ENCODE peak calls at places on chromosomes 4 and X, in five cellular contexts. M is A549; D is tibial artery; J is CD8-positive, alpha-beta T cell; Z is uterus. Q is an unnamed sample.
A peak's percentile ranks its signal among the peaks of the same experiment; 100 is the strongest.

GRCh38 chr4:31334086-31334910 is 614.1 kb downstream of the PCDH7 start:
- DNase-seq in D (no peak), Z (no peak), M (no peak), J (no peak), Q (no peak)

GRCh38 chrX:148593987-148594386 is 93.6 kb downstream of the AFF2 start:
- DNase-seq in Z (no peak), J (no peak), M (no peak), D (no peak), Q (no peak)

GRCh38 chr4:88697113-88697512 is 516 bp downstream of the NAP1L5 start:
- DNase-seq in J (peak; percentile 32), M (no peak), D (no peak), Z (peak; percentile 48), Q (no peak)

GRCh38 chr4:89072921-89073320 is 15.9 kb upstream of the FAM13A start:
- DNase-seq in M (no peak), D (no peak), J (no peak), Z (no peak), Q (no peak)

GRCh38 chr4:184417802-184418511 is 56.4 kb downstream of the IRF2 start:
- DNase-seq in M (peak; percentile 60), D (no peak), Z (no peak), J (no peak), Q (no peak)

GRCh38 chr4:40395908-40396806 is 61.0 kb downstream of the CHRNA9 start:
- DNase-seq in D (no peak), J (no peak), M (peak; percentile 25), Z (peak; percentile 61), Q (peak; percentile 86)

GRCh38 chrX:29455702-29456101 is 759.7 kb upstream of the MAGEB2 start:
- DNase-seq in M (no peak), D (no peak), J (no peak), Z (no peak), Q (no peak)

GRCh38 chr4:183505556-183506388 is 914 bp downstream of the ING2 start:
- DNase-seq in J (peak; percentile 85), M (peak; percentile 87), D (peak; percentile 89), Z (peak; percentile 83), Q (peak; percentile 89)

GRCh38 chr4:37595875-37596402 is 90.2 kb downstream of the RELL1 start:
- DNase-seq in D (no peak), J (no peak), M (no peak), Z (no peak), Q (no peak)

GRCh38 chr4:55553442-55553841 is 6.7 kb upstream of the CLOCK start:
- DNase-seq in J (no peak), M (no peak), Z (peak; percentile 62), D (peak; percentile 25), Q (peak; percentile 44)

GRCh38 chr4:104896623-104897296 is 249.9 kb upstream of the TET2 start:
- DNase-seq in J (no peak), Z (no peak), D (no peak), M (no peak), Q (no peak)

GRCh38 chr4:34043131-34043530 is 2201.2 kb downstream of the ARAP2 start:
- DNase-seq in D (no peak), M (no peak), J (no peak), Z (no peak), Q (no peak)

GRCh38 chr4:115675721-115676120 is 562.3 kb upstream of the NDST4 start:
- DNase-seq in M (no peak), J (no peak), Z (no peak), D (no peak), Q (no peak)

GRCh38 chrX:116436358-116436816 is at the start of gene SLC6A14:
- DNase-seq in M (peak; percentile 0), Z (no peak), J (no peak), D (no peak), Q (peak; percentile 61)

GRCh38 chrX:12984629-12985303 is 9.9 kb downstream of the TMSB4X start:
- DNase-seq in Z (no peak), M (peak; percentile 76), J (peak; percentile 50), D (no peak), Q (no peak)

GRCh38 chr4:166816901-166817300 is 417.4 kb downstream of the SPOCK3 start:
- DNase-seq in J (no peak), M (peak; percentile 2), Z (no peak), D (no peak), Q (no peak)

GRCh38 chr4:84499065-84499982 is at the start of gene NKX6-1:
- DNase-seq in Z (peak; percentile 54), D (peak; percentile 37), J (no peak), M (peak; percentile 78), Q (no peak)

GRCh38 chr4:102552781-102553180 is 51.6 kb downstream of the NFKB1 start:
- DNase-seq in D (no peak), M (no peak), Z (no peak), J (no peak), Q (no peak)

GRCh38 chrX:31704938-31705337 is 633.1 kb upstream of the FTHL17 start:
- DNase-seq in D (no peak), J (no peak), Z (no peak), M (no peak), Q (no peak)

GRCh38 chrX:27463187-27463586 is at the start of gene PPP4R3C:
- DNase-seq in J (no peak), D (no peak), M (no peak), Z (no peak), Q (no peak)

GRCh38 chr4:6926681-6927478 is 17.3 kb downstream of the TBC1D14 start:
- DNase-seq in Z (no peak), D (peak; percentile 69), M (no peak), J (peak; percentile 65), Q (peak; percentile 70)

GRCh38 chr4:78299565-78299972 is 242.4 kb downstream of the FRAS1 start:
- DNase-seq in M (no peak), D (no peak), J (no peak), Z (no peak), Q (no peak)

GRCh38 chr4:153542131-153542530 is 76.0 kb downstream of the TMEM131L start:
- DNase-seq in J (no peak), M (no peak), D (no peak), Z (no peak), Q (no peak)
- H3K27ac ChIP-seq in J (no peak overlapping the region), M (no peak overlapping the region), D (peak overlapping the region; percentile 80), Z (no peak overlapping the region), Q (no peak overlapping the region)

GRCh38 chr4:132809298-132810032 is 339.6 kb upstream of the PCDH10 start:
- DNase-seq in M (no peak), D (no peak), Z (no peak), J (no peak), Q (no peak)
- TF ChIP-seq CTCF in M (no peak), D (no peak), Z (no peak), J (no peak), Q (no peak)

GRCh38 chrX:137567474-137568232 is 1.7 kb downstream of the ZIC3 start:
- DNase-seq in Z (no peak), D (no peak), M (no peak), J (no peak), Q (no peak)

GRCh38 chrX:137566746-137567473 is 983 bp downstream of the ZIC3 start:
- DNase-seq in M (no peak), Z (no peak), J (no peak), D (no peak), Q (no peak)

GRCh38 chrX:137568741-137569469 is 3.0 kb downstream of the ZIC3 start:
- DNase-seq in Z (no peak), J (no peak), D (no peak), M (no peak), Q (no peak)

GRCh38 chrX:137565921-137566745 is at the start of gene ZIC3:
- DNase-seq in J (no peak), M (no peak), Z (peak; percentile 36), D (peak; percentile 33), Q (peak; percentile 57)

GRCh38 chrX:137569470-137569891 is 3.6 kb downstream of the ZIC3 start:
- DNase-seq in D (no peak), J (no peak), M (no peak), Z (no peak), Q (no peak)
- H3K4me3 ChIP-seq in D (no peak overlapping the region), J (no peak overlapping the region), M (no peak overlapping the region), Z (no peak overlapping the region), Q (no peak overlapping the region)

GRCh38 chr4:1793940-1794808 is 1.1 kb downstream of the FGFR3 start:
- DNase-seq in D (no peak), J (no peak), M (peak; percentile 42), Z (no peak), Q (no peak)
- H3K27ac ChIP-seq in D (no peak overlapping the region), J (no peak overlapping the region), M (peak overlapping the region; percentile 66), Z (no peak overlapping the region), Q (no peak overlapping the region)

GRCh38 chr4:122218762-122219161 is 66.6 kb downstream of the BLTP1 start:
- DNase-seq in M (peak; percentile 1), D (no peak), J (no peak), Z (no peak), Q (no peak)
- TF ChIP-seq CTCF in M (no peak), D (peak; percentile 31), J (peak; percentile 23), Z (no peak), Q (no peak)

GRCh38 chrX:19885732-19886131 is 1.7 kb downstream of the SH3KBP1 start:
- DNase-seq in M (no peak), Z (no peak), D (no peak), J (no peak), Q (no peak)
- H3K4me3 ChIP-seq in M (peak overlapping the region; percentile 99), Z (no peak overlapping the region), D (no peak overlapping the region), J (no peak overlapping the region), Q (no peak overlapping the region)

DNA sequence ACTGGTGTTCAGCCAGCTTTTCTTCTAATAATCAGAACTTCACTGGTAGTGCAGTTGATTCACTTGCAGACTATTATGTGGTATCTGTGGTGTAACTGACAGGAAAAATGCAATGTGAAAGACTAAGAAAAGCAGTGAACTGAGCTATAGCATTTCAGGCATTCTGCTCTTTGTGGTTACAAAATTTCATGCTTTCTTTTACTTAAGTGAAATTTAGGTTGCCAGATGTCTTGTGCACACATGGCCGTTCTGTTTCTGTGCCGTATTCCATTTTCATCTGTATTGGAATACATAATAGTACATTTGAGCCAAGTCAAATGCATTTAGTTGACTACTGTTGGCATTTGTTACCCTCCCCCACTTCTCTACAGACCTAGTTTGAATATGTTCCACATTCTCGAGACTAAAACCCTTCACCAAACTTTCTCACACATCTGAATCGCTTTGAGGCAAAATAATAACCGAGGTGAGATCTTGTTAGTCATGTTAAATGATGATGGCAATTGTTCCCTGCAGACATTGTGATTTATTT is 8.2 kb downstream of the RTL3 start:
- DNase-seq in D (no peak), Z (no peak), J (no peak), M (no peak), Q (no peak)
- H3K27ac ChIP-seq in D (no peak overlapping the region), Z (no peak overlapping the region), J (no peak overlapping the region), M (no peak overlapping the region), Q (no peak overlapping the region)